ENCODE peak calls at places on chromosome 22, in seven cellular contexts. One of them, this sample, is unnamed.

GRCh38 chr22:25081409-25081824 is 118.2 kb upstream of the CRYBB3 start:
- DNase-seq in WERI-Rb-1: peak
- DNase-seq in OCI-M1: peak
- DNase-seq in HS-27A: no peak
- DNase-seq in astrocyte of the spinal cord: no peak
- DNase-seq in activated naive CD8-positive, alpha-beta T cell treated with anti-CD3 and anti-CD28 coated beads for 36 hours: peak
- DNase-seq in HCEC 1CT: no peak
- DNase-seq in this sample: peak

GRCh38 chr22:29994941-29995340 is 85.3 kb upstream of the HORMAD2 start:
- DNase-seq in WERI-Rb-1: peak
- DNase-seq in OCI-M1: peak
- DNase-seq in HS-27A: no peak
- DNase-seq in astrocyte of the spinal cord: peak
- DNase-seq in activated naive CD8-positive, alpha-beta T cell treated with anti-CD3 and anti-CD28 coated beads for 36 hours: no peak
- DNase-seq in HCEC 1CT: no peak
- DNase-seq in this sample: peak

GRCh38 chr22:20183101-20183500 is 32.2 kb upstream of the CCDC188 start:
- DNase-seq in WERI-Rb-1: no peak
- DNase-seq in OCI-M1: no peak
- DNase-seq in HS-27A: no peak
- DNase-seq in astrocyte of the spinal cord: no peak
- DNase-seq in activated naive CD8-positive, alpha-beta T cell treated with anti-CD3 and anti-CD28 coated beads for 36 hours: no peak
- DNase-seq in HCEC 1CT: no peak
- DNase-seq in this sample: no peak

GRCh38 chr22:19041403-19042074 is 80.7 kb downstream of the DGCR2 start:
- DNase-seq in WERI-Rb-1: no peak
- DNase-seq in OCI-M1: no peak
- DNase-seq in HS-27A: no peak
- DNase-seq in astrocyte of the spinal cord: no peak
- DNase-seq in activated naive CD8-positive, alpha-beta T cell treated with anti-CD3 and anti-CD28 coated beads for 36 hours: no peak
- DNase-seq in HCEC 1CT: no peak
- DNase-seq in this sample: no peak

GRCh38 chr22:35785181-35785923 is 67.7 kb downstream of the APOL5 start:
- DNase-seq in WERI-Rb-1: no peak
- DNase-seq in OCI-M1: peak
- DNase-seq in HS-27A: no peak
- DNase-seq in astrocyte of the spinal cord: peak
- DNase-seq in activated naive CD8-positive, alpha-beta T cell treated with anti-CD3 and anti-CD28 coated beads for 36 hours: no peak
- DNase-seq in HCEC 1CT: peak
- DNase-seq in this sample: peak

GRCh38 chr22:50030315-50031188 is 18.0 kb upstream of the IL17REL start:
- DNase-seq in WERI-Rb-1: peak
- DNase-seq in OCI-M1: peak
- DNase-seq in HS-27A: peak
- DNase-seq in astrocyte of the spinal cord: peak
- DNase-seq in activated naive CD8-positive, alpha-beta T cell treated with anti-CD3 and anti-CD28 coated beads for 36 hours: peak
- DNase-seq in HCEC 1CT: peak
- DNase-seq in this sample: peak

GRCh38 chr22:36739185-36739584 is 35.6 kb upstream of the CACNG2 start:
- DNase-seq in WERI-Rb-1: no peak
- DNase-seq in OCI-M1: no peak
- DNase-seq in HS-27A: no peak
- DNase-seq in astrocyte of the spinal cord: no peak
- DNase-seq in activated naive CD8-positive, alpha-beta T cell treated with anti-CD3 and anti-CD28 coated beads for 36 hours: no peak
- DNase-seq in HCEC 1CT: no peak
- DNase-seq in this sample: no peak

GRCh38 chr22:33404723-33405122 is 346.5 kb upstream of the SYN3 start:
- DNase-seq in WERI-Rb-1: no peak
- DNase-seq in OCI-M1: no peak
- DNase-seq in HS-27A: no peak
- DNase-seq in astrocyte of the spinal cord: no peak
- DNase-seq in activated naive CD8-positive, alpha-beta T cell treated with anti-CD3 and anti-CD28 coated beads for 36 hours: no peak
- DNase-seq in HCEC 1CT: no peak
- DNase-seq in this sample: no peak

GRCh38 chr22:22185217-22185616 is 59.4 kb upstream of the VPREB1 start:
- DNase-seq in WERI-Rb-1: no peak
- DNase-seq in OCI-M1: no peak
- DNase-seq in HS-27A: no peak
- DNase-seq in astrocyte of the spinal cord: no peak
- DNase-seq in activated naive CD8-positive, alpha-beta T cell treated with anti-CD3 and anti-CD28 coated beads for 36 hours: no peak
- DNase-seq in HCEC 1CT: no peak
- DNase-seq in this sample: no peak

GRCh38 chr22:19056951-19057401 is 65.2 kb downstream of the DGCR2 start:
- DNase-seq in WERI-Rb-1: no peak
- DNase-seq in OCI-M1: no peak
- DNase-seq in HS-27A: no peak
- DNase-seq in astrocyte of the spinal cord: no peak
- DNase-seq in activated naive CD8-positive, alpha-beta T cell treated with anti-CD3 and anti-CD28 coated beads for 36 hours: no peak
- DNase-seq in HCEC 1CT: no peak
- DNase-seq in this sample: no peak

GRCh38 chr22:40183029-40183581 is 5.4 kb downstream of the TNRC6B start:
- DNase-seq in WERI-Rb-1: no peak
- DNase-seq in OCI-M1: no peak
- DNase-seq in HS-27A: no peak
- DNase-seq in astrocyte of the spinal cord: peak
- DNase-seq in activated naive CD8-positive, alpha-beta T cell treated with anti-CD3 and anti-CD28 coated beads for 36 hours: no peak
- DNase-seq in HCEC 1CT: peak
- DNase-seq in this sample: peak